ENCODE peak calls at places on chromosomes 1 and 21, in five cellular contexts. I is K562; S is AG04450; J is thoracic aorta; F is CD8-positive, alpha-beta T cell. E is an unnamed sample.
A peak's percentile ranks its signal among the peaks of the same experiment; 100 is the strongest.

GRCh38 chr1:236035681-236036101 is 29.2 kb downstream of the NID1 start:
- DNase-seq in F (no peak), J (no peak), S (no peak), I (no peak), E (no peak)

GRCh38 chr1:161342186-161342585 is 25.5 kb downstream of the CFAP126 start:
- DNase-seq in I (no peak), S (no peak), J (no peak), F (no peak), E (no peak)

GRCh38 chr1:169236880-169237279 is 130.4 kb downstream of the ATP1B1 start:
- DNase-seq in I (no peak), F (no peak), J (no peak), S (no peak), E (no peak)

GRCh38 chr1:96536576-96536975 is 185.0 kb upstream of the PTBP2 start:
- DNase-seq in I (no peak), F (no peak), S (no peak), J (no peak), E (no peak)

GRCh38 chr1:11847667-11848445 is at the start of gene NPPA:
- DNase-seq in F (no peak), S (no peak), J (no peak), I (no peak), E (no peak)

GRCh38 chr1:114485286-114485685 is 25.7 kb downstream of the TRIM33 start:
- DNase-seq in S (no peak), F (no peak), I (no peak), J (no peak), E (no peak)

GRCh38 chr1:166813508-166814223 is 25.6 kb upstream of the POGK start:
- DNase-seq in J (no peak), I (no peak), S (no peak), F (no peak), E (no peak)

GRCh38 chr1:239363920-239364319 is 22.4 kb upstream of the CHRM3 start:
- DNase-seq in S (no peak), F (no peak), J (no peak), I (no peak), E (no peak)

GRCh38 chr1:150268342-150268705 is 492 bp downstream of the APH1A start:
- DNase-seq in S (no peak), J (no peak), I (peak; percentile 59), F (no peak), E (no peak)

GRCh38 chr1:94805912-94806311 is 14.2 kb upstream of the SLC44A3 start:
- DNase-seq in F (peak; percentile 23), J (no peak), I (peak; percentile 58), S (no peak), E (peak; percentile 27)

GRCh38 chr1:78061825-78062523 is 16.2 kb downstream of the GIPC2 start:
- DNase-seq in F (no peak), J (no peak), I (no peak), S (peak; percentile 73), E (no peak)

GRCh38 chr1:236066828-236067386 is 2.0 kb upstream of the NID1 start:
- DNase-seq in S (no peak), I (no peak), J (no peak), F (peak; percentile 53), E (peak; percentile 73)

GRCh38 chr1:87880747-87881133 is 552.1 kb downstream of the LMO4 start:
- DNase-seq in J (no peak), S (no peak), F (no peak), I (no peak), E (no peak)

GRCh38 chr1:4494558-4494957 is 159.9 kb upstream of the AJAP1 start:
- DNase-seq in F (no peak), I (peak; percentile 36), S (no peak), J (no peak), E (no peak)

GRCh38 chr1:4500441-4500840 is 154.0 kb upstream of the AJAP1 start:
- DNase-seq in S (no peak), I (no peak), F (no peak), J (no peak), E (no peak)

GRCh38 chr1:4495809-4496208 is 158.6 kb upstream of the AJAP1 start:
- DNase-seq in I (no peak), S (no peak), J (no peak), F (no peak), E (no peak)
- H3K9me3 ChIP-seq in I (no peaks in the 10 kb centered on the region), S (peaks cover 78% of the 10 kb centered on the region), J (no peaks in the 10 kb centered on the region), F (no peaks in the 10 kb centered on the region), E (no peaks in the 10 kb centered on the region)

DNA sequence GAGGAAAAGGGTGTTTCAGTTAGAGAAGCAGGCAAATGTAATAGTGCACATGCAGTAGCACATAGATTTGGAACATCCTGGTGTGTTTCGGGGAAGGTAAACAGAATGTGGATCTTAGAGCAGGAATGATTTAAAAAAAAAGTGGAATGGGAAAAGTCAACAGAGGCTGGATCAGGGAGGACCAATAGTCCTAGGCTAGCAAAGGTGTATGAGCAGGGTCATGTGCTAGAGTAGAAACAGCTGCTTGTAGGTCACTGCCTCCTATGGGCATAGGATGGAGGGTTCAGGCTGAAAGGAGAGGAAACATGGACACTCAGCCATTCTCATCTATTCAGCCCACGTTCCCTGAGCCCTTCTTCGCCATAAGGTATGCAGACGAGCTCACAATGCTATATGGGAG is 3.7 kb upstream of the KPNA6 start:
- DNase-seq in I (peak; percentile 35), S (no peak), F (no peak), J (no peak), E (no peak)
- TF ChIP-seq CTCF in I (peak; percentile 31), S (no peak), F (no peak), J (no peak), E (no peak)

GRCh38 chr1:25430073-25430665 is 528 bp upstream of the MACO1 start:
- DNase-seq in J (peak; percentile 42), F (peak; percentile 78), S (peak; percentile 27), I (peak; percentile 92), E (peak; percentile 85)
- H3K9me3 ChIP-seq in J (no peaks in the 10 kb centered on the region), F (no peaks in the 10 kb centered on the region), S (no peaks in the 10 kb centered on the region), I (no peaks in the 10 kb centered on the region), E (no peaks in the 10 kb centered on the region)

DNA sequence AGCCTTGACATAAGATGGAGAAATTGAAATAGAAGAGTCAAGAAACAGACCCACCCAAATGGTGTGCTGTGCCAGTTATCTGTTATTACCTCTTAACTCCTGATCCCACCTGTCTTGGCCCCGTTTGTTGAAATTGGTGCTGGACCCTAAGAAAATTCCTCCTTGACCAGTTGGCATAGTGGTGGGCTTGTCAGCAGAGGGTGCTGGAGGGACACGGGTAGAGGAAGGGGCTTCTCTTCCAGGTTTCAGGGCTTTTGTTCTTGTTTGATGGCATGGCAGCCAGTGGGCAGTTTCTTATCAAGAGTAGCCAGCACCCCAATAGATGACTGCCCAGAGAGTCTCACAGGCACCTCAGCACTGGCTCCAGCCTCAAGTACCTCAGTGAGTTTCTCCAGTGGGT is 51.6 kb downstream of the PCBP3 start:
- DNase-seq in F (no peak), J (no peak), I (no peak), S (no peak), E (no peak)
- TF ChIP-seq CTCF in F (no peak), J (no peak), I (no peak), S (no peak), E (no peak)

GRCh38 chr1:24894002-24894401 is 36.1 kb downstream of the RUNX3 start:
- DNase-seq in J (no peak), F (no peak), I (no peak), S (no peak), E (no peak)
- H3K9me3 ChIP-seq in J (peaks cover 4% of the 10 kb centered on the region), F (no peaks in the 10 kb centered on the region), I (peaks cover 3% of the 10 kb centered on the region), S (peaks cover 5% of the 10 kb centered on the region), E (no peaks in the 10 kb centered on the region)

GRCh38 chr1:206468571-206468970 is 1.7 kb upstream of the IKBKE start:
- DNase-seq in J (no peak), I (no peak), S (no peak), F (no peak), E (no peak)
- TF ChIP-seq CTCF in J (no peak), I (no peak), S (no peak), F (no peak), E (no peak)

GRCh38 chr1:248699099-248699498 is 3.5 kb downstream of the OR14I1 start:
- DNase-seq in J (no peak), S (no peak), F (no peak), I (no peak), E (no peak)
- H3K9me3 ChIP-seq in J (no peaks in the 10 kb centered on the region), S (peaks cover 19% of the 10 kb centered on the region), F (no peaks in the 10 kb centered on the region), I (no peaks in the 10 kb centered on the region), E (no peaks in the 10 kb centered on the region)

GRCh38 chr1:242651817-242652216 is 127.3 kb upstream of the PLD5 start:
- DNase-seq in F (no peak), I (no peak), J (no peak), S (no peak), E (no peak)
- TF ChIP-seq CTCF in F (no peak), I (peak; percentile 14), J (no peak), S (no peak), E (no peak)

GRCh38 chr1:246988316-246988715 is 19.5 kb downstream of the ZNF695 start:
- DNase-seq in F (no peak), I (no peak), J (no peak), S (no peak), E (no peak)
- H3K9me3 ChIP-seq in F (peaks cover 29% of the 10 kb centered on the region), I (peaks cover 47% of the 10 kb centered on the region), J (peaks cover 83% of the 10 kb centered on the region), S (peaks cover 35% of the 10 kb centered on the region), E (peaks cover 100% of the 10 kb centered on the region)

GRCh38 chr1:5765997-5766913 is 226.0 kb downstream of the NPHP4 start:
- DNase-seq in F (no peak), J (no peak), S (no peak), I (no peak), E (no peak)

GRCh38 chr1:5769146-5769545 is 223.1 kb downstream of the NPHP4 start:
- DNase-seq in J (no peak), I (no peak), S (no peak), F (no peak), E (no peak)

GRCh38 chr1:5769760-5770159 is 222.5 kb downstream of the NPHP4 start:
- DNase-seq in F (no peak), I (no peak), S (no peak), J (no peak), E (no peak)

GRCh38 chr1:5765465-5765864 is 226.8 kb downstream of the NPHP4 start:
- DNase-seq in F (no peak), J (no peak), S (no peak), I (no peak), E (no peak)

DNA sequence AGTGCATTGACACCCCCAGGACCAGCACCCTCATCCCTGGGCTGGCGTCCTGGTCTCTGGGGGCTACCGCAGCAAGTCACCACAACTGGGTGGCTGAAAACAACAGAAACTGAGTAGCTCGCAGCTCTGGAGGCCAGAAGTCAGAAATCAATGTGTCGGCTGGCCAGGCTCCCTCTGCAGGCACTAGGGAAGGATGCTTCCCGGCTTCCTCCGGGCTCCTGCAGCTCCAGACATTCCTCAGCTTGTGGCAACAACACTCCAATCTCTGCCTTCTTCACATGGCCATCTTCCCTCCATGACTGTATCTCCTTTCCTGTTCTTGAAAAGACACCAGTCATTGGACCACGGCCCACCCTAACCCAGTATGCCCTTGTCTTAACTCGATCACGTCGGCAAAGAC is 224.2 kb downstream of the NPHP4 start:
- DNase-seq in J (no peak), F (no peak), S (no peak), I (no peak), E (no peak)
- TF ChIP-seq CTCF in J (no peak), F (no peak), S (no peak), I (no peak), E (no peak)